ENCODE peak calls at places on chromosomes 2 and 18, in five cellular contexts. S is esophagus squamous epithelium; D is fibroblast of the aortic adventitia; N is IMR-90; G is CD8-positive, alpha-beta T cell. J is an unnamed sample.

GRCh38 chr2:98556634-98557033 is 51.7 kb downstream of the COA5 start:
- DNase-seq in N (no peak), D (no peak), G (no peak), S (no peak), J (no peak)

GRCh38 chr2:177758591-177759371 is 313.8 kb downstream of the PDE11A start:
- DNase-seq in G (no peak), S (no peak), D (peak), N (peak), J (no peak)

GRCh38 chr2:33047939-33048338 is 101.2 kb downstream of the LTBP1 start:
- DNase-seq in G (no peak), D (no peak), N (peak), S (no peak), J (no peak)

GRCh38 chr2:1730047-1730937 is 14.0 kb downstream of the PXDN start:
- DNase-seq in D (peak), G (no peak), N (peak), S (no peak), J (no peak)

GRCh38 chr2:2270808-2271415 is 60.2 kb downstream of the MYT1L start:
- DNase-seq in N (no peak), D (no peak), S (no peak), G (no peak), J (no peak)

GRCh38 chr18:10298346-10298745 is 156.1 kb upstream of the APCDD1 start:
- DNase-seq in N (no peak), D (no peak), S (no peak), G (no peak), J (no peak)

GRCh38 chr2:37775908-37776250 is 104.4 kb upstream of the CDC42EP3 start:
- DNase-seq in N (peak), D (peak), S (no peak), G (no peak), J (no peak)

GRCh38 chr2:116810071-116810470 is 1004.4 kb upstream of the DDX18 start:
- DNase-seq in D (no peak), S (no peak), N (no peak), G (no peak), J (no peak)

GRCh38 chr2:155690785-155691184 is 641.7 kb downstream of the NR4A2 start:
- DNase-seq in G (no peak), S (no peak), D (no peak), N (no peak), J (peak)

GRCh38 chr2:219633276-219634065 is 6.0 kb downstream of the SLC4A3 start:
- DNase-seq in N (no peak), G (no peak), S (no peak), D (no peak), J (no peak)

GRCh38 chr2:181466661-181467576 is 9.7 kb downstream of the ITGA4 start:
- DNase-seq in S (no peak), N (peak), G (peak), D (peak), J (no peak)

GRCh38 chr2:176652300-176653182 is 383.3 kb downstream of the MTX2 start:
- DNase-seq in D (peak), N (peak), G (no peak), S (no peak), J (no peak)

GRCh38 chr2:240784629-240785423 is 35.2 kb downstream of the KIF1A start:
- DNase-seq in S (no peak), G (no peak), N (no peak), D (no peak), J (no peak)

GRCh38 chr18:66729459-66730239 is 125.8 kb upstream of the CDH19 start:
- DNase-seq in S (no peak), G (no peak), D (no peak), N (no peak), J (no peak)

GRCh38 chr2:121177905-121178304 is 107.1 kb downstream of the TFCP2L1 start:
- DNase-seq in D (no peak), S (no peak), N (no peak), G (no peak), J (no peak)

GRCh38 chr2:69950241-69950640 is 11.2 kb downstream of the ASPRV1 start:
- DNase-seq in N (peak), G (no peak), S (no peak), D (no peak), J (no peak)

GRCh38 chr2:231130657-231131056 is 5.8 kb upstream of the HTR2B start:
- DNase-seq in S (no peak), G (no peak), D (no peak), N (no peak), J (no peak)

GRCh38 chr2:109376796-109377495 is 236.8 kb downstream of the SEPTIN10 start:
- DNase-seq in G (no peak), S (no peak), D (no peak), N (peak), J (no peak)

GRCh38 chr2:98390571-98391476 is 44.6 kb downstream of the CNGA3 start:
- DNase-seq in D (no peak), G (no peak), N (no peak), S (no peak), J (no peak)

GRCh38 chr2:171347158-171347557 is 86.6 kb downstream of the METTL8 start:
- DNase-seq in G (no peak), S (no peak), D (peak), N (peak), J (no peak)

GRCh38 chr2:162297925-162298552 is 20.4 kb downstream of the IFIH1 start:
- DNase-seq in G (peak), D (peak), S (no peak), N (peak), J (peak)

GRCh38 chr2:30514134-30514860 is 67.3 kb downstream of the LCLAT1 start:
- DNase-seq in S (no peak), G (no peak), D (peak), N (peak), J (no peak)

GRCh38 chr2:10289891-10290290 is 12.8 kb upstream of the HPCAL1 start:
- DNase-seq in G (no peak), S (no peak), N (peak), D (peak), J (no peak)

GRCh38 chr2:200786423-200786822 is 25.3 kb upstream of the BZW1 start:
- DNase-seq in D (peak), G (no peak), S (no peak), N (peak), J (no peak)

GRCh38 chr2:20443276-20443920 is 3.5 kb upstream of the RHOB start:
- DNase-seq in S (no peak), N (peak), G (no peak), D (peak), J (no peak)

GRCh38 chr2:217942731-217943335 is 60.0 kb downstream of the TNS1 start:
- DNase-seq in S (no peak), G (no peak), N (no peak), D (no peak), J (no peak)

GRCh38 chr2:23611839-23612238 is 226.9 kb downstream of the KLHL29 start:
- DNase-seq in G (no peak), N (no peak), S (no peak), D (no peak), J (no peak)

GRCh38 chr18:369224-370010 is 101.6 kb upstream of the THOC1 start:
- DNase-seq in G (no peak), N (peak), S (no peak), D (no peak), J (no peak)

GRCh38 chr2:138428710-138429440 is 72.7 kb upstream of the SPOPL start:
- DNase-seq in G (no peak), S (no peak), D (no peak), N (no peak), J (no peak)

GRCh38 chr2:200587007-200587616 is 1.3 kb downstream of the AOX1 start:
- DNase-seq in S (no peak), D (no peak), N (no peak), G (no peak), J (no peak)

GRCh38 chr2:151619337-151619989 is 114.8 kb downstream of the NEB start:
- DNase-seq in N (peak), G (no peak), D (no peak), S (no peak), J (no peak)

GRCh38 chr18:30997223-30997622 is 45.3 kb downstream of the DSC3 start:
- DNase-seq in D (no peak), S (no peak), G (no peak), N (no peak), J (no peak)

GRCh38 chr2:212228651-212229253 is 309.9 kb downstream of the ERBB4 start:
- DNase-seq in S (no peak), N (peak), D (peak), G (no peak), J (no peak)

GRCh38 chr2:55268288-55268906 is 634 bp downstream of the MTIF2 start:
- DNase-seq in G (no peak), S (no peak), D (no peak), N (no peak), J (no peak)

DNA sequence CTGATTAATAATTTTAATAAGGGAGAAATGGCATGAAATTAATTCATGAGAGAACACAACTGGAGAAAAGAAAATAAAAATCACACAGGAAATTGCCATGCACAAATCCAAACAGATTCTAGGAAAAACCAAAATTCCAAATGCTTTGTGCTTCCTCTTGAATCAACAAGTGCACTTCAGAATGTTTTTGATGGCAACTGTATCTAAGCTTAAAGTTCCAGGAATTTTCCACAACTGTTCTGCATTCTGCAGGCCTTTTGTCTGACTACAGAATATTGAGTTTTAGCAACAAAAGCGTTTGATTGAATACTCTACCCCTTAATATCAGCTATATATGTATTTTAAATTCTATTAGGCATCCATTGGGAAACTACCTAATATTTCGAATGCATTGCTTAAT is 482.8 kb upstream of the POU3F3 start:
- DNase-seq in D (no peak), S (no peak), N (no peak), G (no peak), J (no peak)
- H3K4me3 ChIP-seq in D (no peak), S (no peak), N (no peak), G (no peak), J (no peak)

GRCh38 chr18:62187543-62188378 is 706 bp downstream of the RELCH start:
- DNase-seq in S (no peak), N (peak), G (peak), D (peak), J (peak)
- TF ChIP-seq CTCF in S (no peak), N (peak), G (no peak), D (peak), J (no peak)

GRCh38 chr2:202307690-202308089 is 42.1 kb downstream of the NOP58 start:
- DNase-seq in G (no peak), D (no peak), S (no peak), N (no peak), J (no peak)
- H3K4me3 ChIP-seq in G (no peak), D (no peak), S (no peak), N (no peak), J (no peak)

GRCh38 chr18:54222922-54223567 is 1.4 kb downstream of the MBD2 start:
- DNase-seq in G (peak), N (no peak), D (peak), S (no peak), J (peak)

GRCh38 chr18:54223568-54224241 is 764 bp downstream of the MBD2 start:
- DNase-seq in N (peak), G (no peak), S (no peak), D (peak), J (peak)

GRCh38 chr18:54228364-54228763 is 3.9 kb upstream of the MBD2 start:
- DNase-seq in N (no peak), D (no peak), S (no peak), G (no peak), J (no peak)

GRCh38 chr18:54220406-54220805 is 4.1 kb downstream of the MBD2 start:
- DNase-seq in G (no peak), S (no peak), D (no peak), N (no peak), J (no peak)

GRCh38 chr18:54224379-54225014 is at the start of gene MBD2:
- DNase-seq in S (peak), D (peak), N (peak), G (peak), J (peak)
- TF ChIP-seq CTCF in S (no peak), D (no peak), N (peak), G (no peak), J (no peak)

DNA sequence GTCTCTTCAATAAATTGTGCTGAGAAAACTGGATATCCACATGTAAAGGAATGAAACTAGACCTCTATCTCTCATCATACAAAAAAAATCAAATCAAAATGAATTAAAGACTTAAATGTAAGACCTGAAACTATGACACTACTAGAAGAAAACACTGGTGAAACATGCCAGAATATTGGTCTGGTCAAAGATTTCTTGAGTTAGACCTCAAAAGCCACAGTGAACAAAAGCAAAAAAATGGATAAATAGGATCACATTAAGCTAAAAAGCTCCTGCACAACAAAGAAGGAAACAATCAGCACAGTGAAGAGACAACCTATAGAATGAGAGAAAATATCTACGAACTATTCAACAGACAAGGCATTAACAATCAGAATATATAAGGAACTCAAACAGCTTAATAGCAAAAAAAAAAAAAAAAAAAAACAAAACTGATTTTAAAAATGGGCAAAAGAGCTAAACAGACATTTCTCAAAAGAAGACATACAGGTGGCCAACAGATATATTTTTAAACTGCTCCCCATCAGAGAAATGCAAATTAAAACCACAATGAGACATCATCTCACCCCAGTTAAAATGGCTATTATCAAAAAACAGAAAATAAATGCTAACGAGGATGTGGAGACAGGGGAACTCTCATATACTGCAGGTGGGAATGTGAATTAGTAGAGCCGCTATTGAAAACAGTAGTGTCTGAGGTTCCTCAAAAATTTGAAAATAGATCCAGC is 66.3 kb downstream of the NCKAP1 start:
- DNase-seq in G (no peak), N (no peak), S (no peak), D (no peak), J (no peak)
- H3K4me3 ChIP-seq in G (no peak), N (no peak), S (no peak), D (no peak), J (no peak)

J was measured in HL-60.